ENCODE peak calls at places on chromosomes 4 and X, in five cellular contexts. Q is hepatocyte, E is NCI-H1417 treated with DMSO at 0.1 percent for 48 hours, P is T-helper 17 cell, K is activated T-cell treated with anti-CD3 and anti-CD28 coated beads for 1 hour. U is an unnamed sample.

GRCh38 chrX:154396948-154397887 is 959 bp upstream of the RPL10 start:
- DNase-seq in Q (peak), E (no peak), P (no peak), K (peak), U (peak)

GRCh38 chr4:56003606-56004005 is 54.9 kb downstream of the CEP135 start:
- DNase-seq in Q (no peak), E (no peak), P (no peak), K (no peak), U (no peak)

GRCh38 chrX:4656419-4656818 is 943.0 kb upstream of the PRKX start:
- DNase-seq in Q (no peak), E (no peak), P (no peak), K (no peak), U (no peak)

GRCh38 chrX:104172121-104172520 is 5.9 kb downstream of the FAM199X start:
- DNase-seq in Q (no peak), E (no peak), P (no peak), K (no peak), U (no peak)

GRCh38 chr4:7755529-7755928 is 184.1 kb downstream of the AFAP1 start:
- DNase-seq in Q (no peak), E (no peak), P (no peak), K (no peak), U (no peak)

GRCh38 chr4:148200960-148201359 is 241.3 kb downstream of the NR3C2 start:
- DNase-seq in Q (no peak), E (no peak), P (no peak), K (no peak), U (no peak)

GRCh38 chrX:71534773-71535544 is 2.1 kb downstream of the OGT start:
- DNase-seq in Q (no peak), E (no peak), P (no peak), K (no peak), U (no peak)

GRCh38 chr4:79872738-79873137 is 200.3 kb downstream of the ANTXR2 start:
- DNase-seq in Q (no peak), E (no peak), P (no peak), K (no peak), U (no peak)

GRCh38 chr4:119299221-119300071 is 22.5 kb downstream of the FABP2 start:
- DNase-seq in Q (peak), E (no peak), P (no peak), K (no peak), U (no peak)

GRCh38 chr4:26022346-26022891 is 108.4 kb downstream of the SMIM20 start:
- DNase-seq in Q (peak), E (peak), P (no peak), K (no peak), U (peak)

GRCh38 chrX:136662104-136662503 is 14.1 kb downstream of the CD40LG start:
- DNase-seq in Q (no peak), E (no peak), P (no peak), K (no peak), U (no peak)

GRCh38 chr4:167185465-167185864 is 48.8 kb downstream of the SPOCK3 start:
- DNase-seq in Q (no peak), E (no peak), P (no peak), K (no peak), U (no peak)